ENCODE peak calls at places on chromosomes 6 and 20, in nine cellular contexts. Y is upper lobe of right lung; T is heart left ventricle; D is progenitor cell of endocrine pancreas; E is T-helper 2 cell; I is EL; R is breast epithelium; F is kidney glomerular epithelial cell; Q is activated CD8-positive, alpha-beta memory T cell treated with anti-CD3 and anti-CD28 coated beads, Interleukin-2, amount 10 ng/mL, durations not matched to agents 7 days and 5 days. N is an unnamed sample.

GRCh38 chr20:20078041-20078440 is 25.7 kb downstream of the CFAP61 start:
- DNase-seq in Y (no peak), T (no peak), D (no peak), E (no peak), I (no peak), R (no peak), F (no peak), Q (no peak), N (no peak)

GRCh38 chr6:108915258-108915657 is 67.0 kb downstream of the ARMC2 start:
- DNase-seq in Y (no peak), T (no peak), D (no peak), E (no peak), I (no peak), R (no peak), F (no peak), Q (no peak), N (no peak)

GRCh38 chr20:62232194-62232593 is 6.1 kb upstream of the OSBPL2 start:
- DNase-seq in Y (no peak), T (no peak), D (no peak), E (no peak), I (no peak), R (peak), F (no peak), Q (no peak), N (no peak)

GRCh38 chr6:75449625-75450206 is 43.9 kb downstream of the FILIP1 start:
- DNase-seq in Y (no peak), T (no peak), D (no peak), E (no peak), I (peak), R (no peak), F (no peak), Q (no peak), N (no peak)

GRCh38 chr6:168017629-168018028 is 20.2 kb downstream of the KIF25 start:
- DNase-seq in Y (no peak), T (no peak), D (no peak), E (no peak), I (no peak), R (peak), F (no peak), Q (no peak), N (no peak)

GRCh38 chr6:81766482-81767069 is 14.1 kb upstream of the TENT5A start:
- DNase-seq in Y (no peak), T (no peak), D (no peak), E (no peak), I (peak), R (no peak), F (peak), Q (no peak), N (no peak)

GRCh38 chr20:31484001-31484400 is 8.9 kb downstream of the REM1 start:
- DNase-seq in Y (no peak), T (no peak), D (no peak), E (no peak), I (no peak), R (no peak), F (no peak), Q (no peak), N (no peak)

GRCh38 chr6:89793586-89793985 is 26.0 kb downstream of the MDN1 start:
- DNase-seq in Y (no peak), T (peak), D (no peak), E (no peak), I (no peak), R (no peak), F (no peak), Q (no peak), N (no peak)

GRCh38 chr6:20404641-20405032 is 3.0 kb downstream of the E2F3 start:
- DNase-seq in Y (no peak), T (peak), D (peak), E (peak), I (peak), R (no peak), F (peak), Q (peak), N (no peak)

GRCh38 chr6:149094934-149095341 is 222.6 kb upstream of the TAB2 start:
- DNase-seq in Y (no peak), T (no peak), D (no peak), E (no peak), I (peak), R (no peak), F (peak), Q (peak), N (no peak)

GRCh38 chr6:36129889-36130671 is at the start of gene MAPK13:
- DNase-seq in Y (peak), T (no peak), D (peak), E (peak), I (no peak), R (no peak), F (no peak), Q (no peak), N (peak)

GRCh38 chr6:122400467-122401089 is 1.1 kb downstream of the HSF2 start:
- DNase-seq in Y (no peak), T (no peak), D (no peak), E (no peak), I (peak), R (no peak), F (no peak), Q (no peak), N (no peak)

GRCh38 chr6:111480988-111481830 is 1.8 kb downstream of the REV3L start:
- DNase-seq in Y (no peak), T (no peak), D (no peak), E (no peak), I (peak), R (no peak), F (no peak), Q (no peak), N (no peak)

GRCh38 chr20:54407446-54407845 is 67.9 kb upstream of the DOK5 start:
- DNase-seq in Y (no peak), T (no peak), D (no peak), E (no peak), I (no peak), R (no peak), F (peak), Q (no peak), N (no peak)

GRCh38 chr6:86706449-86706848 is 230.9 kb upstream of the HTR1E start:
- DNase-seq in Y (no peak), T (no peak), D (no peak), E (no peak), I (no peak), R (no peak), F (no peak), Q (no peak), N (no peak)

GRCh38 chr20:856361-856775 is 22.9 kb downstream of the FAM110A start:
- DNase-seq in Y (peak), T (no peak), D (no peak), E (no peak), I (peak), R (peak), F (peak), Q (peak), N (no peak)

GRCh38 chr20:9442858-9443257 is 71.5 kb upstream of the LAMP5 start:
- DNase-seq in Y (no peak), T (no peak), D (no peak), E (no peak), I (no peak), R (no peak), F (no peak), Q (no peak), N (no peak)

GRCh38 chr6:92125681-92126080 is 1293.7 kb downstream of the EPHA7 start:
- DNase-seq in Y (no peak), T (no peak), D (no peak), E (no peak), I (no peak), R (no peak), F (no peak), Q (no peak), N (no peak)

GRCh38 chr6:116371384-116372209 is 850 bp downstream of the DSE start:
- DNase-seq in Y (peak), T (peak), D (peak), E (no peak), I (peak), R (peak), F (peak), Q (no peak), N (peak)

GRCh38 chr6:10412165-10412947 is 2.5 kb downstream of the TFAP2A start:
- DNase-seq in Y (peak), T (no peak), D (no peak), E (no peak), I (peak), R (peak), F (no peak), Q (peak), N (no peak)

GRCh38 chr6:109768485-109768884 is 77.4 kb downstream of the FIG4 start:
- DNase-seq in Y (no peak), T (no peak), D (no peak), E (no peak), I (peak), R (no peak), F (no peak), Q (no peak), N (no peak)

GRCh38 chr6:100664274-100665040 is 199.7 kb upstream of the SIM1 start:
- DNase-seq in Y (no peak), T (no peak), D (no peak), E (no peak), I (peak), R (no peak), F (peak), Q (no peak), N (no peak)

GRCh38 chr6:52829046-52829817 is 11.4 kb downstream of the GSTA5 start:
- DNase-seq in Y (no peak), T (no peak), D (no peak), E (no peak), I (no peak), R (no peak), F (no peak), Q (no peak), N (no peak)

GRCh38 chr20:53741726-53742028 is 148.0 kb upstream of the ZNF217 start:
- DNase-seq in Y (no peak), T (no peak), D (no peak), E (no peak), I (no peak), R (no peak), F (no peak), Q (no peak), N (no peak)

GRCh38 chr6:88662653-88663174 is 300.7 kb downstream of the RNGTT start:
- DNase-seq in Y (no peak), T (no peak), D (no peak), E (no peak), I (no peak), R (no peak), F (no peak), Q (no peak), N (no peak)

GRCh38 chr20:6185268-6185667 is 62.4 kb upstream of the FERMT1 start:
- DNase-seq in Y (no peak), T (no peak), D (no peak), E (no peak), I (no peak), R (no peak), F (no peak), Q (no peak), N (no peak)

GRCh38 chr20:53752971-53753879 is 159.6 kb upstream of the ZNF217 start:
- DNase-seq in Y (no peak), T (no peak), D (no peak), E (no peak), I (no peak), R (no peak), F (no peak), Q (no peak), N (no peak)

GRCh38 chr20:48984575-48985219 is 61.4 kb upstream of the CSE1L start:
- DNase-seq in Y (no peak), T (no peak), D (no peak), E (no peak), I (no peak), R (no peak), F (no peak), Q (no peak), N (no peak)

GRCh38 chr20:51531141-51531710 is 11.3 kb downstream of the NFATC2 start:
- DNase-seq in Y (no peak), T (no peak), D (no peak), E (peak), I (peak), R (no peak), F (peak), Q (peak), N (no peak)

GRCh38 chr6:6932341-6932740 is 175.4 kb upstream of the RREB1 start:
- DNase-seq in Y (no peak), T (no peak), D (no peak), E (no peak), I (no peak), R (no peak), F (no peak), Q (no peak), N (no peak)

GRCh38 chr6:51541847-51542246 is 545.6 kb downstream of the PKHD1 start:
- DNase-seq in Y (no peak), T (no peak), D (no peak), E (no peak), I (no peak), R (no peak), F (no peak), Q (no peak), N (no peak)

GRCh38 chr6:97095466-97095865 is 170.9 kb downstream of the KLHL32 start:
- DNase-seq in Y (no peak), T (no peak), D (no peak), E (no peak), I (peak), R (no peak), F (no peak), Q (no peak), N (no peak)

GRCh38 chr6:49406241-49406970 is 56.6 kb downstream of the MMUT start:
- DNase-seq in Y (no peak), T (no peak), D (no peak), E (no peak), I (no peak), R (no peak), F (no peak), Q (no peak), N (no peak)